ENCODE peak calls at places on chromosomes 13 and 19, in six cellular contexts. L is progenitor cell of endocrine pancreas; Z is brain microvascular endothelial cell; U is RWPE1; O is CD8-positive, alpha-beta T cell; C is esophagus muscularis mucosa. H is an unnamed sample.

GRCh38 chr19:37468961-37469777 is at the start of gene ZNF570:
- DNase-seq in C (peak; percentile 97), L (peak; percentile 73), O (peak; percentile 91), Z (peak; percentile 82), U (peak; percentile 45), H (peak; percentile 93)

GRCh38 chr13:95805921-95806320 is 129.0 kb downstream of the DNAJC3 start:
- DNase-seq in C (no peak), L (no peak), O (no peak), U (no peak), Z (no peak), H (no peak)

GRCh38 chr19:28242317-28242927 is 970.5 kb downstream of the UQCRFS1 start:
- DNase-seq in L (no peak), C (no peak), Z (peak; percentile 12), U (peak; percentile 5), O (no peak), H (no peak)

GRCh38 chr19:5083547-5083965 is 114.6 kb downstream of the KDM4B start:
- DNase-seq in U (no peak), Z (peak; percentile 27), L (no peak), C (no peak), O (no peak), H (no peak)

GRCh38 chr19:48619692-48620565 is 623 bp downstream of the SPHK2 start:
- DNase-seq in U (no peak), O (no peak), Z (no peak), C (no peak), L (no peak), H (no peak)

GRCh38 chr19:8458380-8458779 is 13.6 kb downstream of the HNRNPM start:
- DNase-seq in Z (no peak), U (no peak), L (no peak), C (no peak), O (no peak), H (no peak)

GRCh38 chr19:1181606-1182005 is 7.5 kb upstream of the SBNO2 start:
- DNase-seq in L (no peak), Z (no peak), O (no peak), C (no peak), U (no peak), H (no peak)

GRCh38 chr13:66530686-66531085 is 699.5 kb downstream of the PCDH9 start:
- DNase-seq in C (no peak), L (no peak), O (no peak), Z (no peak), U (no peak), H (no peak)

GRCh38 chr19:2427323-2428026 is at the start of gene TIMM13:
- DNase-seq in L (peak; percentile 95), U (peak; percentile 95), C (peak; percentile 99), O (peak; percentile 96), Z (peak; percentile 91), H (peak; percentile 99)
- TF ChIP-seq CTCF in L (no peak), U (no peak), C (peak; percentile 9), O (no peak), Z (no peak), H (no peak)

GRCh38 chr19:17380426-17381138 is 3.4 kb upstream of the PLVAP start:
- DNase-seq in C (no peak), O (no peak), U (no peak), Z (no peak), L (no peak), H (no peak)
- TF ChIP-seq CTCF in C (no peak), O (no peak), U (no peak), Z (no peak), L (no peak), H (no peak)

GRCh38 chr13:23703241-23703640 is 133.0 kb downstream of the TNFRSF19 start:
- DNase-seq in C (no peak), U (no peak), L (no peak), Z (no peak), O (no peak), H (no peak)
- TF ChIP-seq CTCF in C (no peak), U (no peak), L (no peak), Z (no peak), O (no peak), H (no peak)

GRCh38 chr13:106533101-106533939 is 2.1 kb downstream of the EFNB2 start:
- DNase-seq in Z (peak; percentile 81), C (no peak), O (no peak), U (peak; percentile 65), L (peak; percentile 76), H (peak; percentile 94)
- TF ChIP-seq CTCF in Z (peak; percentile 58), C (peak; percentile 66), O (no peak), U (peak; percentile 81), L (peak; percentile 84), H (peak; percentile 82)

DNA sequence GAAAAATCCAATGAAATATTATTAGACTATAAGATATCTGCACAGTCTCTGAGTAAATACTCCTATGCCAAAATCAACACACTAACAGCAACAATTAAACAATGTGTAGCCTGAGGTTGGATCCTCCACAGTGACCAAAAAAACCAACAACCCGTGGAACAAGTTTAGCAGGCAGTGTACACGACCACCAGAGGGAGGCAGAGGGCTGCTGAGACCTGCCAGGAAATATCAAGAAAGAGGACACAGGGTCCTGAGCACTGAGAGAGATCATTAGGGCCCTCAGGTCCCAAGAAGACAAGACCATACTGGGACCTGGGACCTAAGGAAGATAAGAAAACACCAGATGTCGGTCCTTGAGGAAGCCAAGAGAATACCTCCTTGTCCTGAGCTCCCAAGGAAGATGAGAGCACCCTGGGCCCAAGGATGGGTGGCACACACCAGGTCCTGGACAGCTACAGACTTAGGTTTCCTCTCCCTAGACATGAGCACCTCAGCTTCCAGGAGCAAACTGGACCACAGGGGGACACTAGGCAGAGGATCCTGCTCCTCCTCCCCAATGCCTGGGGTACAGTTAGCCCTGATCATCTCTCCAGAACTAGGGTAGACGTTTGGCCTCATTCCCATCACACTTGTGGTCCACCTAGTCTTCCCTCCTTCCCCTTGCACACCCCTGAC is 822 bp upstream of the ZNF274 start:
- DNase-seq in L (no peak), O (peak; percentile 62), C (no peak), U (no peak), Z (peak; percentile 39), H (no peak)
- TF ChIP-seq CTCF in L (peak; percentile 34), O (peak; percentile 57), C (peak; percentile 7), U (peak; percentile 22), Z (peak; percentile 73), H (peak; percentile 32)

GRCh38 chr13:107373551-107373950 is 805.6 kb upstream of the ARGLU1 start:
- DNase-seq in U (peak; percentile 2), L (no peak), Z (peak; percentile 70), O (no peak), C (no peak), H (no peak)
- TF ChIP-seq CTCF in U (peak; percentile 9), L (peak; percentile 69), Z (peak; percentile 77), O (no peak), C (no peak), H (peak; percentile 82)

GRCh38 chr13:42078113-42078769 is 29.8 kb downstream of the DGKH start:
- DNase-seq in L (no peak), O (no peak), C (no peak), Z (no peak), U (no peak), H (no peak)
- TF ChIP-seq CTCF in L (no peak), O (no peak), C (no peak), Z (no peak), U (no peak), H (no peak)

H was measured in osteocyte.